ENCODE peak calls at places on chromosomes 11 and 22, in five cellular contexts. D, L, C, N and O are unnamed samples.

GRCh38 chr11:66845143-66845875 is 2.1 kb downstream of the RCE1 start:
- DNase-seq in N (no peak), C (no peak), L (no peak), D (peak), O (no peak)

GRCh38 chr22:23278883-23279675 is 98.8 kb downstream of the BCR start:
- DNase-seq in L (no peak), N (no peak), D (no peak), C (no peak), O (no peak)

GRCh38 chr11:72478596-72479143 is 44.3 kb upstream of the CLPB start:
- DNase-seq in C (no peak), L (no peak), N (no peak), D (peak), O (no peak)

GRCh38 chr22:24418786-24419479 is 8.5 kb upstream of the ADORA2A start:
- DNase-seq in D (no peak), N (no peak), L (no peak), C (no peak), O (no peak)

GRCh38 chr22:39839917-39840510 is 53.5 kb downstream of the ENTHD1 start:
- DNase-seq in L (peak), N (no peak), C (no peak), D (no peak), O (no peak)

GRCh38 chr11:60699282-60699681 is at the start of gene MS4A8:
- DNase-seq in C (no peak), N (no peak), D (no peak), L (no peak), O (no peak)

GRCh38 chr22:50299724-50300619 is 7.5 kb downstream of the PLXNB2 start:
- DNase-seq in D (no peak), L (no peak), C (no peak), N (no peak), O (no peak)

GRCh38 chr11:14095882-14096281 is 133.4 kb downstream of the SPON1 start:
- DNase-seq in C (no peak), D (no peak), L (no peak), N (no peak), O (no peak)

GRCh38 chr11:61817471-61818202 is 834 bp upstream of the FADS1 start:
- DNase-seq in N (no peak), D (no peak), C (no peak), L (no peak), O (no peak)

GRCh38 chr11:65491163-65491465 is 7.7 kb upstream of the MALAT1 start:
- DNase-seq in C (no peak), L (no peak), D (no peak), N (no peak), O (no peak)

GRCh38 chr11:117538256-117538655 is 210.6 kb downstream of the CEP164 start:
- DNase-seq in L (no peak), N (no peak), D (no peak), C (no peak), O (no peak)

GRCh38 chr11:128522943-128523518 is 64.3 kb downstream of the ETS1 start:
- DNase-seq in D (no peak), L (peak), N (peak), C (peak), O (no peak)

GRCh38 chr11:8235925-8236324 is 27.8 kb downstream of the LMO1 start:
- DNase-seq in C (no peak), L (no peak), N (no peak), D (no peak), O (no peak)

GRCh38 chr11:66970808-66971442 is 4.2 kb upstream of the C11orf86 start:
- DNase-seq in C (no peak), D (peak), L (no peak), N (no peak), O (no peak)

GRCh38 chr11:61152816-61153592 is 8.2 kb downstream of the VPS37C start:
- DNase-seq in C (no peak), N (no peak), L (no peak), D (peak), O (no peak)

GRCh38 chr22:39567135-39567946 is 3.2 kb upstream of the CACNA1I start:
- DNase-seq in C (peak), N (peak), D (no peak), L (peak), O (no peak)

GRCh38 chr11:92628401-92629292 is 340.8 kb upstream of the MTNR1B start:
- DNase-seq in L (no peak), D (peak), C (no peak), N (no peak), O (no peak)

GRCh38 chr22:38657248-38657909 is 941 bp downstream of the CBY1 start:
- DNase-seq in N (peak), L (peak), C (no peak), D (no peak), O (no peak)

GRCh38 chr11:71158936-71159335 is 93.4 kb downstream of the SHANK2 start:
- DNase-seq in D (no peak), C (no peak), N (no peak), L (no peak), O (no peak)

GRCh38 chr11:48012051-48012391 is 31.7 kb downstream of the PTPRJ start:
- DNase-seq in D (no peak), N (peak), C (peak), L (peak), O (no peak)

GRCh38 chr22:29002603-29003002 is 59.0 kb downstream of the C22orf31 start:
- DNase-seq in N (no peak), L (no peak), D (no peak), C (no peak), O (no peak)

GRCh38 chr11:86805873-86806310 is 5.5 kb downstream of the PRSS23 start:
- DNase-seq in D (no peak), C (no peak), L (peak), N (no peak), O (no peak)

GRCh38 chr11:123822022-123822421 is 15.9 kb upstream of the OR6M1 start:
- DNase-seq in D (no peak), L (no peak), N (no peak), C (no peak), O (no peak)